ENCODE peak calls at places on chromosomes 2 and 18, in six cellular contexts. F is NCI-H1092, I is GM20000, W is fibroblast of mammary gland, C is NCI-H1436 treated with DMSO at 0.1 percent for 48 hours, X is RKO. R is an unnamed sample.

GRCh38 chr2:854460-854859 is 96.2 kb upstream of the SNTG2 start:
- DNase-seq in F (peak), I (peak), W (peak), C (no peak), X (no peak), R (peak)

GRCh38 chr2:220460257-220460985 is 833.0 kb downstream of the SLC4A3 start:
- DNase-seq in F (no peak), I (no peak), W (peak), C (no peak), X (peak), R (peak)

GRCh38 chr2:191318729-191319078 is 73.5 kb downstream of the MYO1B start:
- DNase-seq in F (no peak), I (no peak), W (peak), C (no peak), X (peak), R (peak)

GRCh38 chr2:80166457-80166856 is 138.1 kb downstream of the LRRTM1 start:
- DNase-seq in F (no peak), I (no peak), W (no peak), C (no peak), X (no peak), R (no peak)

GRCh38 chr2:60550151-60550983 is 3.1 kb downstream of the BCL11A start:
- DNase-seq in F (peak), I (peak), W (peak), C (peak), X (peak), R (peak)

GRCh38 chr2:3628800-3629199 is 29.2 kb upstream of the ALLC start:
- DNase-seq in F (peak), I (no peak), W (no peak), C (peak), X (no peak), R (no peak)

GRCh38 chr2:70946832-70947442 is 11.2 kb downstream of the ATP6V1B1 start:
- DNase-seq in F (peak), I (peak), W (peak), C (peak), X (peak), R (peak)

GRCh38 chr2:190459881-190460280 is 51.7 kb downstream of the MFSD6 start:
- DNase-seq in F (no peak), I (no peak), W (no peak), C (no peak), X (no peak), R (no peak)

GRCh38 chr18:74806700-74807416 is 209.2 kb downstream of the ZNF407 start:
- DNase-seq in F (no peak), I (peak), W (peak), C (peak), X (peak), R (peak)

GRCh38 chr2:184346338-184346862 is 251.9 kb upstream of the ZNF804A start:
- DNase-seq in F (no peak), I (no peak), W (no peak), C (no peak), X (peak), R (no peak)

GRCh38 chr2:240179186-240179815 is 38.8 kb upstream of the OTOS start:
- DNase-seq in F (no peak), I (no peak), W (no peak), C (no peak), X (no peak), R (no peak)

GRCh38 chr18:364221-364620 is 96.4 kb upstream of the THOC1 start:
- DNase-seq in F (no peak), I (no peak), W (peak), C (no peak), X (no peak), R (peak)

GRCh38 chr18:11570073-11570588 is 39.3 kb upstream of the SLC35G4 start:
- DNase-seq in F (no peak), I (no peak), W (no peak), C (no peak), X (no peak), R (no peak)

R was measured in EH.